ENCODE peak calls at places on chromosomes 11 and 22, in five cellular contexts. V is astrocyte of the spinal cord; D is CD4-positive, alpha-beta memory T cell; E is MM.1S; T is small intestine. N is an unnamed sample.

GRCh38 chr11:68255526-68255925 is 16.2 kb downstream of the C11orf24 start:
- DNase-seq in V (peak), D (no peak), E (no peak), T (no peak), N (no peak)

GRCh38 chr11:13338437-13339069 is 61.0 kb downstream of the BMAL1 start:
- DNase-seq in V (no peak), D (no peak), E (peak), T (no peak), N (peak)

GRCh38 chr11:111793863-111794262 is 27.7 kb upstream of the PPP2R1B start:
- DNase-seq in V (peak), D (no peak), E (no peak), T (no peak), N (no peak)

GRCh38 chr11:110491577-110492352 is 62.0 kb downstream of the FDX1 start:
- DNase-seq in V (no peak), D (no peak), E (no peak), T (no peak), N (no peak)

GRCh38 chr11:13487661-13488030 is 8.2 kb downstream of the PTH start:
- DNase-seq in V (no peak), D (peak), E (no peak), T (peak), N (peak)

GRCh38 chr11:132901638-132902610 is 630.4 kb downstream of the OPCML start:
- DNase-seq in V (no peak), D (no peak), E (no peak), T (peak), N (no peak)

GRCh38 chr11:61901353-61901858 is 10.1 kb upstream of the FADS3 start:
- DNase-seq in V (no peak), D (no peak), E (no peak), T (no peak), N (no peak)

GRCh38 chr11:59025097-59025496 is 61.0 kb upstream of the GLYATL1B start:
- DNase-seq in V (no peak), D (no peak), E (no peak), T (peak), N (no peak)

GRCh38 chr11:17267576-17267975 is 9.0 kb upstream of the NUCB2 start:
- DNase-seq in V (peak), D (no peak), E (peak), T (no peak), N (peak)

GRCh38 chr11:96000064-96000463 is 76.2 kb upstream of the MTMR2 start:
- DNase-seq in V (no peak), D (no peak), E (peak), T (no peak), N (no peak)

GRCh38 chr11:3904228-3904627 is 48.8 kb downstream of the STIM1 start:
- DNase-seq in V (no peak), D (no peak), E (no peak), T (peak), N (no peak)

GRCh38 chr22:48370508-48371325 is 1457.0 kb downstream of the BRD1 start:
- DNase-seq in V (no peak), D (no peak), E (no peak), T (no peak), N (no peak)

GRCh38 chr11:72144807-72145565 is 9.5 kb downstream of the FOLR3 start:
- DNase-seq in V (peak), D (no peak), E (no peak), T (peak), N (no peak)

GRCh38 chr11:76515494-76515893 is 70.7 kb downstream of the EMSY start:
- DNase-seq in V (no peak), D (no peak), E (no peak), T (no peak), N (no peak)

GRCh38 chr11:19241260-19242183 is 777 bp upstream of the E2F8 start:
- DNase-seq in V (peak), D (no peak), E (peak), T (no peak), N (peak)

GRCh38 chr22:20140521-20140964 is 8.9 kb downstream of the ZDHHC8 start:
- DNase-seq in V (no peak), D (no peak), E (no peak), T (no peak), N (no peak)

GRCh38 chr11:2380807-2381350 is 3.8 kb downstream of the CD81 start:
- DNase-seq in V (no peak), D (no peak), E (no peak), T (peak), N (no peak)

GRCh38 chr22:27617214-27617881 is 184.2 kb downstream of the MN1 start:
- DNase-seq in V (no peak), D (no peak), E (no peak), T (no peak), N (no peak)

GRCh38 chr11:94544582-94544831 is 786 bp downstream of the FUT4 start:
- DNase-seq in V (no peak), D (no peak), E (no peak), T (no peak), N (no peak)

GRCh38 chr11:34988294-34989255 is 72.2 kb downstream of the PDHX start:
- DNase-seq in V (peak), D (no peak), E (peak), T (no peak), N (no peak)

GRCh38 chr11:3609416-3610265 is 32.2 kb downstream of the ART5 start:
- DNase-seq in V (peak), D (peak), E (peak), T (peak), N (peak)

GRCh38 chr11:69005183-69005630 is 7.8 kb downstream of the MRGPRF start:
- DNase-seq in V (no peak), D (no peak), E (no peak), T (no peak), N (no peak)

GRCh38 chr11:1749020-1749758 is 1.2 kb downstream of the IFITM10 start:
- DNase-seq in V (no peak), D (no peak), E (no peak), T (no peak), N (no peak)

GRCh38 chr11:31509017-31509411 is 408 bp downstream of the IMMP1L start:
- DNase-seq in V (no peak), D (no peak), E (no peak), T (no peak), N (peak)

GRCh38 chr11:22521226-22521625 is 104.4 kb downstream of the FANCF start:
- DNase-seq in V (peak), D (no peak), E (no peak), T (peak), N (no peak)

DNA sequence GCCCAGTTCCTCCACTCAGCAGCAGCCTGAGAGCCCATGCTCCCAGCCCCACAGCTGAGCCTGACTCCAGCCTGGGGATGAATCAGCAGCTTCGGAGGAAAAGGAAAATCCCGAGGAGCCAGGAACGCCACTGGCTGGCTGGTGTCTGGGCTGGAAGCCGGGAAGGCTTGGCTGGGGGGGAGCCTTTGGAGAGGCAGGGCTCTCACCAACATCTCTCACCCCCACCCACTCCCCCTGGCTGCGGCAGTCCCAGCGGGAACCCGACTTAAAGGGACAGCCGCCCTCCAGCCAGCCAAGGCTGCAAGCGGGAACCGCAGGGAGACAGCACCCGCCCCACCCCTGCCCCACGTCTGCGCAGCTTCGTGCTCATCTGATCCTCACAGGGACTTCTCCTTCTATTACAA is 28.4 kb downstream of the KIAA0930 start:
- DNase-seq in V (peak), D (no peak), E (no peak), T (no peak), N (no peak)
- H3K4me3 ChIP-seq in V (peak), D (no peak), E (no peak), T (no peak), N (no peak)

GRCh38 chr11:114163830-114164401 is 104.4 kb downstream of the ZBTB16 start:
- DNase-seq in V (peak), D (no peak), E (no peak), T (no peak), N (no peak)
- H3K4me3 ChIP-seq in V (no peak), D (no peak), E (no peak), T (no peak), N (no peak)

DNA sequence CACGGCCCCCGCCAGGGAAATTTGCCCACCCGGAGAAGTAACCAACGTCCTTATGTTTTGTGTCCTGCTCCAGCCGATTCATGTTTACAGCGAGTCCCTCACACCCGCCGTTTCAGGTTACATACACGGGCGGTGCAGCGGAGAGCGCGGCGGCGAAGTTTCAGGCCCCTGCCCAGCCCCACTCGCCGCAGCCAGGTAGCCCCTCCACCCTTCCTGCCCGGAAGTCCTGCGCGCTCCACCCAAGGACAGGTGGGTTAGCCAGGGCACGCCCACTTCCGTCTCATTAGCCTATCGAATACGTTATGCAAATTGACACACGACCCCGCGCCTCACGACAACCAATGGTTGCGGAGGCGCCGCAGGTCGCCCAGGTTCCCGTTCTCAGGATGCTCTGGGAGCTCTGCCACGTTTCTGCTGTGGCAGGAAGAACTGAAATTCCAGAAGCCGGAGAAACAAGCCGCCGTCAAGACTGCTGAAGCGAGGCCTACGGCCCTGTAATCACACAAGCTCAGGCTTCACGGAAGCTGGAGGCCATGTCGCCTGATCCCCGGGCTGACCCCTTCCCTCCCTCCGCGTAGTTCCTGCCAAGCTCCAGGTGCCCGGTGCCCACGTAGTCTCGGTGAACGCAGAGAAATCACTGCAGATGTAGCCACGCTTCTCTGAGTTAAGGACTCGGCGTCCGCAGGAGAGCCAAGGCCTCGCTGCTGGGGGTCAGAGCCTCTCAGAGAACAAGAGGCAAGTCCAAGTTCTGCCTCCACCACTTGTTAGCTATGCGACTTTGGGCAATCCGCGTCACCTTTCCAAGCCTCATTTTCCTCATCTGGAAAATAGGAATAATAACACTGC is 22.4 kb upstream of the MYH9 start:
- DNase-seq in V (peak), D (peak), E (no peak), T (peak), N (no peak)
- H3K4me3 ChIP-seq in V (peak), D (no peak), E (no peak), T (peak), N (no peak)

DNA sequence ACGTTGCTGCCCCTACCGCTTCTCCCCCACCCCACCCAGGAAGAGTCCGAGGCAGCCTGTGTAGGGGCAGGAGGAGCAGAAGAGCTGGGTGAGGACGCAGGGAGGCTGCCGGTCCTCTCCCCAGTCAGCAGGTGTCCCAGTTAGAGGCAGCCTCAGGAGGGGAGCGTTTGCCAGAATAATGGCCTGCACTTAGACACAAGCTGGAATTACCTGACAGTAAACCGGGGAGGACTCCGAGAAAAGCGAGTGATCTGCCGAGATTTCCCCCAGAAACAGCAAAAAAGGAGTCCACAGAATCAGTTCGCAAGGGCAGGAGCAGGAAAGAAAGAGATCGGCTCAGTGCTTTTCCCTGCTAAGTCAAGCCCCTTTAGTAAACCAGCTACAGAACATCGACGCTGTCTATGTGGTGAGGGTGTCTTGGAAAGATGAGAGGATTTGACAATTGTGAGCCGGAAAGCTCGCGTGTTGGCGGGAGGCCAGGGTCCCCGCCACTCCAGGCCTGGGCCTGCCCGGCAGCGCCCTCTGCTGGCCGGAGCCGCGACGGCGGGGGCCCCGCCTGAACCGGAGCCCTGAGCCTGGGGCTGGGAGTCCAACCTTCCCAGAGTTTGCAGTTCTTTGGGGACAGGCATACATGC is 17.7 kb upstream of the THRSP start:
- DNase-seq in V (peak), D (peak), E (peak), T (peak), N (peak)
- H3K4me3 ChIP-seq in V (peak), D (no peak), E (peak), T (peak), N (no peak)

GRCh38 chr11:26778000-26778757 is 56.3 kb upstream of the SLC5A12 start:
- DNase-seq in V (peak), D (no peak), E (no peak), T (no peak), N (no peak)
- H3K4me3 ChIP-seq in V (no peak), D (no peak), E (no peak), T (no peak), N (no peak)

N was measured in Jurkat, Clone E6-1.